ENCODE peak calls at places on chromosomes 12 and 14, in eight cellular contexts. One of them, this sample, is unnamed.

GRCh38 chr12:26031814-26032213 is 73.3 kb downstream of the RASSF8 start:
- DNase-seq in HL-60: no peak
- DNase-seq in endothelial cell of umbilical vein: no peak
- DNase-seq in CD8-positive, alpha-beta T cell: no peak
- DNase-seq in fibroblast of lung: peak
- DNase-seq in choroid plexus epithelial cell: no peak
- DNase-seq in IMR-90: peak
- DNase-seq in H9: no peak
- DNase-seq in this sample: no peak

GRCh38 chr12:57521475-57522018 is 1.1 kb upstream of the MBD6 start:
- DNase-seq in HL-60: peak
- DNase-seq in endothelial cell of umbilical vein: no peak
- DNase-seq in CD8-positive, alpha-beta T cell: no peak
- DNase-seq in fibroblast of lung: peak
- DNase-seq in choroid plexus epithelial cell: peak
- DNase-seq in IMR-90: peak
- DNase-seq in H9: peak
- DNase-seq in this sample: no peak

GRCh38 chr12:10673660-10674384 is at the start of gene STYK1:
- DNase-seq in HL-60: peak
- DNase-seq in endothelial cell of umbilical vein: peak
- DNase-seq in CD8-positive, alpha-beta T cell: peak
- DNase-seq in fibroblast of lung: peak
- DNase-seq in choroid plexus epithelial cell: peak
- DNase-seq in IMR-90: peak
- DNase-seq in H9: peak
- DNase-seq in this sample: peak

GRCh38 chr12:105330938-105331804 is 680 bp downstream of the C12orf75 start:
- DNase-seq in HL-60: no peak
- DNase-seq in endothelial cell of umbilical vein: no peak
- DNase-seq in CD8-positive, alpha-beta T cell: peak
- DNase-seq in fibroblast of lung: peak
- DNase-seq in choroid plexus epithelial cell: no peak
- DNase-seq in IMR-90: no peak
- DNase-seq in H9: no peak
- DNase-seq in this sample: peak

GRCh38 chr14:21917699-21918436 is 244.2 kb upstream of the OR4E1 start:
- DNase-seq in HL-60: peak
- DNase-seq in endothelial cell of umbilical vein: peak
- DNase-seq in CD8-positive, alpha-beta T cell: peak
- DNase-seq in fibroblast of lung: peak
- DNase-seq in choroid plexus epithelial cell: peak
- DNase-seq in IMR-90: peak
- DNase-seq in H9: no peak
- DNase-seq in this sample: peak

GRCh38 chr14:71720978-71721624 is 211.1 kb upstream of the RGS6 start:
- DNase-seq in HL-60: peak
- DNase-seq in endothelial cell of umbilical vein: peak
- DNase-seq in CD8-positive, alpha-beta T cell: no peak
- DNase-seq in fibroblast of lung: peak
- DNase-seq in choroid plexus epithelial cell: peak
- DNase-seq in IMR-90: peak
- DNase-seq in H9: peak
- DNase-seq in this sample: peak

GRCh38 chr12:6950944-6951540 is at the start of gene PTPN6:
- DNase-seq in HL-60: peak
- DNase-seq in endothelial cell of umbilical vein: no peak
- DNase-seq in CD8-positive, alpha-beta T cell: peak
- DNase-seq in fibroblast of lung: no peak
- DNase-seq in choroid plexus epithelial cell: no peak
- DNase-seq in IMR-90: no peak
- DNase-seq in H9: no peak
- DNase-seq in this sample: no peak

GRCh38 chr12:131559517-131560516 is 151.1 kb upstream of the SFSWAP start:
- DNase-seq in HL-60: no peak
- DNase-seq in endothelial cell of umbilical vein: no peak
- DNase-seq in CD8-positive, alpha-beta T cell: no peak
- DNase-seq in fibroblast of lung: no peak
- DNase-seq in choroid plexus epithelial cell: no peak
- DNase-seq in IMR-90: no peak
- DNase-seq in H9: peak
- DNase-seq in this sample: no peak

GRCh38 chr12:49903700-49904423 is at the start of gene FAIM2:
- DNase-seq in HL-60: no peak
- DNase-seq in endothelial cell of umbilical vein: no peak
- DNase-seq in CD8-positive, alpha-beta T cell: peak
- DNase-seq in fibroblast of lung: peak
- DNase-seq in choroid plexus epithelial cell: peak
- DNase-seq in IMR-90: peak
- DNase-seq in H9: peak
- DNase-seq in this sample: no peak

GRCh38 chr14:24958271-24958670 is 91.7 kb downstream of the STXBP6 start:
- DNase-seq in HL-60: no peak
- DNase-seq in endothelial cell of umbilical vein: no peak
- DNase-seq in CD8-positive, alpha-beta T cell: no peak
- DNase-seq in fibroblast of lung: no peak
- DNase-seq in choroid plexus epithelial cell: no peak
- DNase-seq in IMR-90: no peak
- DNase-seq in H9: no peak
- DNase-seq in this sample: no peak

GRCh38 chr12:51082561-51083139 is 746 bp downstream of the CSRNP2 start:
- DNase-seq in HL-60: no peak
- DNase-seq in endothelial cell of umbilical vein: peak
- DNase-seq in CD8-positive, alpha-beta T cell: peak
- DNase-seq in fibroblast of lung: peak
- DNase-seq in choroid plexus epithelial cell: peak
- DNase-seq in IMR-90: peak
- DNase-seq in H9: peak
- DNase-seq in this sample: peak

GRCh38 chr14:75229923-75230792 is 48.5 kb upstream of the FOS start:
- DNase-seq in HL-60: peak
- DNase-seq in endothelial cell of umbilical vein: peak
- DNase-seq in CD8-positive, alpha-beta T cell: peak
- DNase-seq in fibroblast of lung: no peak
- DNase-seq in choroid plexus epithelial cell: peak
- DNase-seq in IMR-90: peak
- DNase-seq in H9: no peak
- DNase-seq in this sample: peak
- TF ChIP-seq CTCF in HL-60: no peak
- TF ChIP-seq CTCF in endothelial cell of umbilical vein: peak
- TF ChIP-seq CTCF in CD8-positive, alpha-beta T cell: peak
- TF ChIP-seq CTCF in fibroblast of lung: no peak
- TF ChIP-seq CTCF in choroid plexus epithelial cell: peak
- TF ChIP-seq CTCF in IMR-90: no peak
- TF ChIP-seq CTCF in H9: peak
- TF ChIP-seq CTCF in this sample: peak

GRCh38 chr12:80708535-80709328 is 1.3 kb downstream of the MYF6 start:
- DNase-seq in HL-60: no peak
- DNase-seq in endothelial cell of umbilical vein: no peak
- DNase-seq in CD8-positive, alpha-beta T cell: no peak
- DNase-seq in fibroblast of lung: peak
- DNase-seq in choroid plexus epithelial cell: peak
- DNase-seq in IMR-90: no peak
- DNase-seq in H9: peak
- DNase-seq in this sample: no peak

GRCh38 chr12:80711866-80712265 is 4.4 kb downstream of the MYF6 start:
- DNase-seq in HL-60: no peak
- DNase-seq in endothelial cell of umbilical vein: peak
- DNase-seq in CD8-positive, alpha-beta T cell: no peak
- DNase-seq in fibroblast of lung: no peak
- DNase-seq in choroid plexus epithelial cell: no peak
- DNase-seq in IMR-90: no peak
- DNase-seq in H9: no peak
- DNase-seq in this sample: no peak

GRCh38 chr12:80710727-80711066 is 3.3 kb downstream of the MYF6 start:
- DNase-seq in HL-60: no peak
- DNase-seq in endothelial cell of umbilical vein: no peak
- DNase-seq in CD8-positive, alpha-beta T cell: no peak
- DNase-seq in fibroblast of lung: no peak
- DNase-seq in choroid plexus epithelial cell: no peak
- DNase-seq in IMR-90: no peak
- DNase-seq in H9: no peak
- DNase-seq in this sample: no peak

GRCh38 chr12:80707830-80708534 is 548 bp downstream of the MYF6 start:
- DNase-seq in HL-60: no peak
- DNase-seq in endothelial cell of umbilical vein: no peak
- DNase-seq in CD8-positive, alpha-beta T cell: no peak
- DNase-seq in fibroblast of lung: no peak
- DNase-seq in choroid plexus epithelial cell: no peak
- DNase-seq in IMR-90: no peak
- DNase-seq in H9: no peak
- DNase-seq in this sample: no peak

DNA sequence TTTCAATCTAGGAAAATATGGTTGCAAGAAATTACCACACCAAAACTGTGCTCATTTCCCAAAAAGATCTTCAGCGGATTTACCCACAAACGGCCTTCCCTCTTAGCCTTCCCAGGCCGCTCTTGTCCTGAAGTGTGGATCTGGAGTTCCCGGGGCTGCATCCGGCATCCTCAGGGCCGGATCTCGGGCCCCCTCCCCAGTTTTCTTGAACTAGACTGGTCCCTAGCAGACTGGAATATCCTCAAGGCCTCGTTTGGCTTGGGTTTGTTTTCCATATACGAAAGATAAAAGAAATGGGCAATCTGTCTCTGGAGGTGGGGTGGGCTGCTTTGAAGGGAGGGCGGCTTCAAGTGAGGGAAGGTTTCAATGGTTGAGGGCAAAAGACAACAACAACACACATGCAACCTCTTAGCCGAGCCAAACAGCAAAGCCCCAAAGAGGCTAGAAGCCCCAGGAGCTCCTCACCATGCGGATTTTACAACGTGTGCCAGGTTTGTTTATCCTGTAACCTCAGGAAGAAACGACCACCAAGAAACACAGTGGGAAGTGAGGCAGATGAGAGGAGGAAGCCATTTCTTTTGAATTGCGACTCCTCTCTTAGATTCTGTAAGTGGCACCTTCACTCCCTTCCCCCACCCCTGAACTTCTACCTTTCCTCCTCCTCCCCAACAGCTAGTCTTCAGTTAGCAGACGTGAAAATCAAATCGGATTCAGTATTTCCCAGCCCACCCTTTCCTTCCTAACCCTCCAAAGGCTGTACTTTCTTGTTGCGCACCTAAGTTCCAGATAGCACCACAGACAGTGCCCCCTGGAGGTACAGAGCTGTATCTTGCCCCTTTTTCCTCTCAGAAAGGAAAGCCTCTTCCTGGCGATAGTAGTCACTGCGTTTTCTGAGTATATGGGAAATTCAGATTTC is 2.6 kb downstream of the MYF6 start:
- DNase-seq in HL-60: no peak
- DNase-seq in endothelial cell of umbilical vein: no peak
- DNase-seq in CD8-positive, alpha-beta T cell: no peak
- DNase-seq in fibroblast of lung: no peak
- DNase-seq in choroid plexus epithelial cell: peak
- DNase-seq in IMR-90: no peak
- DNase-seq in H9: peak
- DNase-seq in this sample: peak
- TF ChIP-seq CTCF in HL-60: peak
- TF ChIP-seq CTCF in endothelial cell of umbilical vein: peak
- TF ChIP-seq CTCF in CD8-positive, alpha-beta T cell: no peak
- TF ChIP-seq CTCF in fibroblast of lung: no peak
- TF ChIP-seq CTCF in choroid plexus epithelial cell: peak
- TF ChIP-seq CTCF in IMR-90: no peak
- TF ChIP-seq CTCF in H9: peak
- TF ChIP-seq CTCF in this sample: peak

DNA sequence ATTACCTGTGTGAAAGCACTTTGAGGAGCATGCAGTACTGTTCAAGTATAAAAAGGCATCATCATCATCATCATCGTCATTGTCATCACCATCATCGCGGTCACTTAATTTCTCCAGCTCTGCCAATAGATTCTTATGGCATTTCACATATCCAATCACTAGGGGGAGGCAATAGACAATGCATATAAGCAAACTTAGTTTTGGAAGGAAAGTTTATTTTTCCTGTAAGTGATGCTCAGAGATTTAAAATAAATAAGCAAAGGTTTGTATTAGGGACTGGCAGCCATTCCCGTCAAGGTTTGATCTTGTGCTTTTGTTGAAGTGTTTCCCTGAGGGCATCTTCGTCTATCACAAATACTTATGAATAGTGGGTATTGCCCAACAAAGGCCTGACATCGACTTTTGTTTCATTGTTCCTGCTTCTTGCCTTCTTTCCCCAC is 127.4 kb downstream of the KTN1 start:
- DNase-seq in HL-60: peak
- DNase-seq in endothelial cell of umbilical vein: peak
- DNase-seq in CD8-positive, alpha-beta T cell: no peak
- DNase-seq in fibroblast of lung: peak
- DNase-seq in choroid plexus epithelial cell: peak
- DNase-seq in IMR-90: peak
- DNase-seq in H9: no peak
- DNase-seq in this sample: peak
- TF ChIP-seq CTCF in HL-60: peak
- TF ChIP-seq CTCF in endothelial cell of umbilical vein: peak
- TF ChIP-seq CTCF in CD8-positive, alpha-beta T cell: no peak
- TF ChIP-seq CTCF in fibroblast of lung: peak
- TF ChIP-seq CTCF in choroid plexus epithelial cell: peak
- TF ChIP-seq CTCF in IMR-90: peak
- TF ChIP-seq CTCF in H9: peak
- TF ChIP-seq CTCF in this sample: peak

GRCh38 chr12:122137681-122138080 is 36.3 kb downstream of the IL31 start:
- DNase-seq in HL-60: no peak
- DNase-seq in endothelial cell of umbilical vein: no peak
- DNase-seq in CD8-positive, alpha-beta T cell: no peak
- DNase-seq in fibroblast of lung: no peak
- DNase-seq in choroid plexus epithelial cell: no peak
- DNase-seq in IMR-90: no peak
- DNase-seq in H9: peak
- DNase-seq in this sample: no peak

GRCh38 chr12:122135437-122136031 is 38.5 kb downstream of the IL31 start:
- DNase-seq in HL-60: no peak
- DNase-seq in endothelial cell of umbilical vein: no peak
- DNase-seq in CD8-positive, alpha-beta T cell: no peak
- DNase-seq in fibroblast of lung: no peak
- DNase-seq in choroid plexus epithelial cell: no peak
- DNase-seq in IMR-90: no peak
- DNase-seq in H9: no peak
- DNase-seq in this sample: no peak

GRCh38 chr12:122138181-122138580 is 35.8 kb downstream of the IL31 start:
- DNase-seq in HL-60: no peak
- DNase-seq in endothelial cell of umbilical vein: no peak
- DNase-seq in CD8-positive, alpha-beta T cell: no peak
- DNase-seq in fibroblast of lung: no peak
- DNase-seq in choroid plexus epithelial cell: no peak
- DNase-seq in IMR-90: no peak
- DNase-seq in H9: no peak
- DNase-seq in this sample: no peak

GRCh38 chr12:122138616-122139015 is 35.4 kb downstream of the IL31 start:
- DNase-seq in HL-60: no peak
- DNase-seq in endothelial cell of umbilical vein: no peak
- DNase-seq in CD8-positive, alpha-beta T cell: no peak
- DNase-seq in fibroblast of lung: no peak
- DNase-seq in choroid plexus epithelial cell: no peak
- DNase-seq in IMR-90: no peak
- DNase-seq in H9: no peak
- DNase-seq in this sample: no peak

DNA sequence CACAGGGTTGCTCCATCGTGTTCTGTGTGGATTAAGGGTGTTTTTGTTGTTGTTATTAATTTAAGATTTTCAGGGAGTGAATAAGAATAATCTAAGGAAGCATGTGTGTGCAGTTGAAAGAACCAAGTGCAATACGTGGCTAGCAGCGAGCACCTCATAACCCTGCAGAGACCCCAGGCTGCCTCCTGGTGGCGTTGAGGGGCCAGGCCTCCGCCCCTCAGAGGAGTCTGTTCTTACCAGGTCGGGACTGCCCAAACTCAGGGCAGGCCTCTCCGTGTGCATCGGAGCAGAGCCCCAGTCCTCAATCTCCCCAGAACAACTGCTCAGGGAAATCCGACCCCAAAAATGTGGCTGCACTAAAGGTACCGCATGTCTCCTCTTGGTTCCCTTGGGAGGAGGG is 36.8 kb downstream of the IL31 start:
- DNase-seq in HL-60: no peak
- DNase-seq in endothelial cell of umbilical vein: no peak
- DNase-seq in CD8-positive, alpha-beta T cell: no peak
- DNase-seq in fibroblast of lung: no peak
- DNase-seq in choroid plexus epithelial cell: no peak
- DNase-seq in IMR-90: no peak
- DNase-seq in H9: peak
- DNase-seq in this sample: no peak
- TF ChIP-seq CTCF in HL-60: no peak
- TF ChIP-seq CTCF in endothelial cell of umbilical vein: peak
- TF ChIP-seq CTCF in CD8-positive, alpha-beta T cell: no peak
- TF ChIP-seq CTCF in fibroblast of lung: no peak
- TF ChIP-seq CTCF in choroid plexus epithelial cell: peak
- TF ChIP-seq CTCF in IMR-90: no peak
- TF ChIP-seq CTCF in H9: peak
- TF ChIP-seq CTCF in this sample: no peak

This sample was measured in MCF 10A.